ENCODE peak calls at places on chromosomes 16 and 17, in six cellular contexts. U is GM23248, T is SK-N-SH, Z is GM23338, O is neural progenitor cell, P is PC-3. W is an unnamed sample. For H3K4me1, the result is how much of the 10 kb centered on the place peaks cover.

GRCh38 chr16:24820522-24820921 is 25.2 kb upstream of the SLC5A11 start:
- DNase-seq in P (no peak), T (no peak), Z (no peak), O (no peak), U (peak), W (no peak)

GRCh38 chr17:45771473-45771959 is 12.6 kb upstream of the CRHR1 start:
- DNase-seq in O (peak), U (no peak), Z (peak), T (no peak), P (no peak), W (no peak)

GRCh38 chr17:58189436-58190146 is 2.9 kb upstream of the EPX start:
- DNase-seq in P (peak), Z (no peak), U (peak), T (peak), O (no peak), W (no peak)

GRCh38 chr16:25064967-25065366 is 46.6 kb upstream of the LCMT1 start:
- DNase-seq in Z (peak), U (peak), P (no peak), O (peak), T (no peak), W (no peak)

GRCh38 chr16:51839697-51840462 is 688.8 kb upstream of the SALL1 start:
- DNase-seq in Z (peak), P (no peak), T (no peak), O (no peak), U (no peak), W (no peak)

GRCh38 chr16:53090591-53091507 is 36.1 kb downstream of the CHD9 start:
- DNase-seq in Z (no peak), U (peak), T (peak), O (peak), P (no peak), W (peak)

GRCh38 chr16:5200123-5200522 is 102.5 kb upstream of the EEF2KMT start:
- DNase-seq in U (no peak), Z (no peak), O (no peak), T (no peak), P (no peak), W (no peak)

GRCh38 chr17:48294193-48294909 is 135.7 kb downstream of the SKAP1 start:
- DNase-seq in O (no peak), T (no peak), Z (no peak), U (no peak), P (no peak), W (no peak)

GRCh38 chr17:82492647-82493516 is 26.6 kb upstream of the FOXK2 start:
- DNase-seq in T (peak), P (peak), U (peak), O (no peak), Z (no peak), W (no peak)

GRCh38 chr16:69412287-69412686 is 12.1 kb upstream of the CYB5B start:
- DNase-seq in Z (no peak), O (no peak), P (no peak), U (no peak), T (no peak), W (no peak)

GRCh38 chr17:37833237-37833859 is 88.5 kb upstream of the HNF1B start:
- DNase-seq in U (no peak), T (no peak), O (no peak), P (no peak), Z (no peak), W (no peak)

GRCh38 chr16:17289671-17290070 is 181.1 kb downstream of the XYLT1 start:
- DNase-seq in T (no peak), O (no peak), P (no peak), Z (no peak), U (peak), W (no peak)
- H3K4me3 ChIP-seq in T (no peak), O (no peak), P (no peak), Z (no peak), U (no peak), W (no peak)

GRCh38 chr17:70608957-70609356 is 439.6 kb downstream of the KCNJ2 start:
- DNase-seq in T (no peak), U (no peak), O (no peak), Z (no peak), P (no peak), W (no peak)
- TF ChIP-seq EZH2phosphoT487 in T (no peak), U (no peak), O (no peak), Z (no peak), P (no peak), W (no peak)

GRCh38 chr17:42409467-42410351 is 13.3 kb downstream of the CAVIN1 start:
- DNase-seq in U (peak), Z (no peak), O (no peak), P (no peak), T (no peak), W (no peak)
- H3K4me1 ChIP-seq in U (half or more), Z (under half), O (under half), P (under half), T (under half), W (under half)

DNA sequence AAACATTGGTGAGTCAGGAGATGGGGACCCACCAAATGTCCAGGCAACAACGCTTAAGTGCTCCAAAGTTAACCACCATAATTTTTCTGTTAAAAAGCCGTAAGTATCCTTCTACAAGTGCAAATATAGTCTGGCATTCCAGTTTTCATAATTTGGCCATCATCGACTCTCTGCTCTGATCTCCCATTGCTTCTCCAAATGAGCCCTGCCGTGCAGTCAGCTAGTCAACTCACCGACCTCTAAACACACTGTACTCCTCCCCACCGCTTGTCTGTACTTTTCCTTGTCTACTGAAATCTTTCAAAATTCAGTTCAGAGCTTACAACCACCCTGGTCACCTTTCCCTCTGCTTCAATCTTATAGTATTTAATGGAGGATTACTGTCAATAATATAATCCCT is 52.6 kb upstream of the SLC25A19 start:
- DNase-seq in T (no peak), O (no peak), P (no peak), U (no peak), Z (no peak), W (no peak)
- H3K4me3 ChIP-seq in T (no peak), O (no peak), P (no peak), U (no peak), Z (no peak), W (peak)